ENCODE peak calls at places on chromosomes 4 and X, in four cellular contexts. U is COR-L47; Q is mesenchymal stem cell; D is stimulated activated CD4-positive, alpha-beta T cell treated with anti-CD3 and anti-CD28 coated beads, Interleukin-4, amount 100 ng/mL, for 48 hours. F is an unnamed sample.

GRCh38 chrX:115449742-115450141 is 111.2 kb upstream of the PLS3 start:
- DNase-seq in Q (peak), D (no peak), U (no peak), F (no peak)

GRCh38 chr4:9816285-9816684 is 34.9 kb downstream of the DRD5 start:
- DNase-seq in U (no peak), D (no peak), Q (no peak), F (no peak)

GRCh38 chrX:71482228-71482958 is 50.5 kb upstream of the OGT start:
- DNase-seq in D (no peak), Q (no peak), U (no peak), F (no peak)

GRCh38 chr4:32133141-32133540 is 1413.0 kb downstream of the PCDH7 start:
- DNase-seq in D (no peak), Q (no peak), U (no peak), F (no peak)

GRCh38 chrX:101357166-101357795 is 8.7 kb upstream of the TIMM8A start:
- DNase-seq in U (no peak), D (no peak), Q (peak), F (no peak)

GRCh38 chr4:8106451-8107025 is 52.1 kb downstream of the ABLIM2 start:
- DNase-seq in U (no peak), Q (no peak), D (no peak), F (no peak)

GRCh38 chr4:64960516-64960915 is 551.3 kb upstream of the TECRL start:
- DNase-seq in U (no peak), Q (no peak), D (no peak), F (no peak)

GRCh38 chr4:43471950-43472349 is 579.4 kb downstream of the GRXCR1 start:
- DNase-seq in Q (no peak), U (no peak), D (no peak), F (no peak)

GRCh38 chr4:12360391-12360790 is 931.7 kb upstream of the HS3ST1 start:
- DNase-seq in U (no peak), D (no peak), Q (no peak), F (no peak)

GRCh38 chrX:51742586-51742985 is 656 bp upstream of the GSPT2 start:
- DNase-seq in U (no peak), D (no peak), Q (no peak), F (no peak)

GRCh38 chr4:120005091-120005490 is 61.6 kb downstream of the MAD2L1 start:
- DNase-seq in D (no peak), Q (no peak), U (no peak), F (no peak)

GRCh38 chrX:136204571-136204970 is 46.6 kb downstream of the MAP7D3 start:
- DNase-seq in Q (peak), U (no peak), D (no peak), F (no peak)

GRCh38 chr4:108953941-108954340 is 191.1 kb upstream of the ETNPPL start:
- DNase-seq in D (no peak), Q (no peak), U (no peak), F (no peak)

GRCh38 chrX:138765061-138765460 is 53.5 kb upstream of the FGF13 start:
- DNase-seq in U (no peak), Q (no peak), D (no peak), F (no peak)

GRCh38 chrX:106783716-106784115 is 18.8 kb upstream of the TBC1D8B start:
- DNase-seq in U (no peak), D (no peak), Q (no peak), F (no peak)

GRCh38 chrX:7316280-7316679 is 168.3 kb upstream of the PUDP start:
- DNase-seq in U (no peak), D (no peak), Q (no peak), F (no peak)

GRCh38 chr4:152299553-152299952 is 236.3 kb downstream of the FBXW7 start:
- DNase-seq in Q (no peak), D (no peak), U (no peak), F (no peak)

GRCh38 chrX:153773741-153774575 is 6.9 kb upstream of the SRPK3 start:
- DNase-seq in U (no peak), Q (no peak), D (no peak), F (no peak)

GRCh38 chrX:77742788-77743476 is 43.1 kb downstream of the ATRX start:
- DNase-seq in Q (no peak), D (no peak), U (no peak), F (no peak)

GRCh38 chrX:41019041-41019392 is 66.2 kb upstream of the USP9X start:
- DNase-seq in D (no peak), Q (no peak), U (no peak), F (no peak)

GRCh38 chr4:163196904-163197505 is 30.3 kb upstream of the NAF1 start:
- DNase-seq in D (no peak), Q (no peak), U (no peak), F (no peak)

GRCh38 chrX:153984351-153985178 is 12.0 kb downstream of the TMEM187 start:
- DNase-seq in Q (no peak), U (no peak), D (no peak), F (no peak)

GRCh38 chr4:117700111-117700892 is 334.0 kb upstream of the NDST3 start:
- DNase-seq in U (no peak), Q (peak), D (no peak), F (no peak)

GRCh38 chr4:18155062-18156041 is 133.8 kb upstream of the LCORL start:
- DNase-seq in U (peak), Q (no peak), D (no peak), F (peak)

GRCh38 chr4:177302371-177303100 is 7.1 kb upstream of the NEIL3 start:
- DNase-seq in U (no peak), D (no peak), Q (no peak), F (no peak)